ENCODE peak calls at places on chromosomes 13 and 19, in five cellular contexts. F is trophoblast cell, G is H9, T is H1, A is neuronal stem cell. O is an unnamed sample.

GRCh38 chr13:54607421-54607820 is 1578.8 kb downstream of the OLFM4 start:
- DNase-seq in F (no peak), G (no peak), T (no peak), A (no peak), O (no peak)

GRCh38 chr19:6773323-6773931 is 919 bp downstream of the VAV1 start:
- DNase-seq in F (no peak), G (peak; percentile 41), T (no peak), A (no peak), O (no peak)

GRCh38 chr19:54162241-54162805 is 2.8 kb upstream of the LENG1 start:
- DNase-seq in F (peak; percentile 86), G (peak; percentile 91), T (no peak), A (no peak), O (peak; percentile 62)

GRCh38 chr19:34999498-35000337 is at the start of gene GRAMD1A:
- DNase-seq in F (peak; percentile 84), G (peak; percentile 86), T (peak; percentile 69), A (peak; percentile 82), O (peak; percentile 90)

GRCh38 chr13:97544041-97544765 is 110.2 kb downstream of the RAP2A start:
- DNase-seq in F (peak; percentile 60), G (no peak), T (no peak), A (no peak), O (peak; percentile 75)

GRCh38 chr13:80361883-80362327 is 21.0 kb upstream of the SPRY2 start:
- DNase-seq in F (no peak), G (peak; percentile 36), T (no peak), A (peak; percentile 48), O (peak; percentile 6)

GRCh38 chr13:110869805-110870706 is 44.8 kb downstream of the ANKRD10 start:
- DNase-seq in F (peak; percentile 100), G (peak; percentile 74), T (no peak), A (no peak), O (peak; percentile 100)

GRCh38 chr19:11142528-11143171 is 12.9 kb downstream of the SPC24 start:
- DNase-seq in F (peak; percentile 73), G (peak; percentile 92), T (no peak), A (peak; percentile 57), O (peak; percentile 96)

GRCh38 chr19:35556846-35557538 is 6.5 kb downstream of the ATP4A start:
- DNase-seq in F (no peak), G (no peak), T (no peak), A (no peak), O (no peak)

GRCh38 chr13:80030491-80030890 is 310.4 kb downstream of the SPRY2 start:
- DNase-seq in F (no peak), G (no peak), T (peak; percentile 9), A (no peak), O (peak; percentile 12)

GRCh38 chr19:34430738-34431625 is 2.8 kb downstream of the UBA2 start:
- DNase-seq in F (peak; percentile 69), G (no peak), T (no peak), A (peak; percentile 20), O (peak; percentile 80)

GRCh38 chr13:80571346-80572307 is 230.7 kb upstream of the SPRY2 start:
- DNase-seq in F (no peak), G (no peak), T (no peak), A (no peak), O (peak; percentile 10)

GRCh38 chr19:13006431-13007281 is 11.4 kb downstream of the NFIX start:
- DNase-seq in F (no peak), G (no peak), T (no peak), A (no peak), O (no peak)

GRCh38 chr19:13004273-13004672 is 9.0 kb downstream of the NFIX start:
- DNase-seq in F (no peak), G (no peak), T (no peak), A (no peak), O (no peak)

GRCh38 chr19:13007292-13008045 is 12.2 kb downstream of the NFIX start:
- DNase-seq in F (no peak), G (no peak), T (no peak), A (no peak), O (no peak)

GRCh38 chr19:13005253-13005652 is 10.0 kb downstream of the NFIX start:
- DNase-seq in F (no peak), G (no peak), T (no peak), A (no peak), O (no peak)

GRCh38 chr19:13005861-13006370 is 10.6 kb downstream of the NFIX start:
- DNase-seq in F (no peak), G (no peak), T (no peak), A (no peak), O (no peak)
- H3K27ac ChIP-seq in F (no peak overlapping the region), G (no peak overlapping the region), T (no peak overlapping the region), A (no peak overlapping the region), O (no peak overlapping the region)

GRCh38 chr13:44843403-44843802 is 145.9 kb downstream of the NUFIP1 start:
- DNase-seq in F (no peak), G (no peak), T (no peak), A (no peak), O (peak; percentile 30)
- H2BK12ac ChIP-seq in F (no peak overlapping the region), G (no peak overlapping the region), T (no peak overlapping the region), A (no peak overlapping the region), O (peak overlapping the region; percentile 14)

DNA sequence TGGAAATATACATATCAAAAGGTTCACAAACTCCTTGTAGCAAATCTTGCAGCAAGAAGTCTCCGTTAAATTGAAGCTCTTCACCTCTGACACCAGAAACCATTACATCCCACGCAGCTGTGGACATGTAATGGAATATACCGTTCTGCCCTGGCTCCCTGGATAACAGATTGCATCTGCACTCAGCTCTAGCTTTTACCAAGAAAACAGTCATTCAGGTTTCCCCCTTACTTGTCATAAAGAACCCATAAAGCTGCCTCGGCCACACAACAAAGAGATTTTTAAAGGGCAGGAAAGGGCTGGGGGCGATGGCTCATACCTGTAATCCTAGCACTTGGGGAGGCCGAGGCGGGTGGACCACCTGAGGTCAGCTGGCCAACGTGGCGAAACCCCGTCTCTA is 127.6 kb upstream of the RFC3 start:
- DNase-seq in F (no peak), G (no peak), T (no peak), A (no peak), O (no peak)
- H4K8ac ChIP-seq in F (no peak overlapping the region), G (no peak overlapping the region), T (no peak overlapping the region), A (no peak overlapping the region), O (no peak overlapping the region)

DNA sequence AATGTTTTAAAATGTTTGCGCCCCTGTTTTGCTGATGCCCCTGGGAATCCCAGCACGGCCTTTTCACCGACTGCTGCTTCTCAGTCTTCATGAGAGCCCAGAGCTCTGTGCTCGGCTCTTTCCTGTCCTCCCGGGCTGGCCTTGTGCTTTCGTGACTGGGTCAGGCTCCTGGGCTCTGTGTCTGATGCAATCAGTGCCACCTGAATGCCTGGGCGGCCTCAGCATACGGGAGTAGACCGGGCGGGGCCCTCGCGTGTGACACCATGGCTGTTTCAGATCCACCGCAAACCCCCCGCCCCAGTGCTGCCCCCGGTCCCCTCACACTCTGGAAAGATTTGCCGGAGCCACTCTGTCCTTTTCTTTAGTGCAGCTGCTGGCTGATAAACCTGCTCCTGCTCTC is 21.4 kb downstream of the PABPC3 start:
- DNase-seq in F (peak; percentile 43), G (no peak), T (no peak), A (no peak), O (no peak)
- H3K27ac ChIP-seq in F (no peak overlapping the region), G (no peak overlapping the region), T (no peak overlapping the region), A (no peak overlapping the region), O (no peak overlapping the region)

GRCh38 chr19:9834302-9834725 is 804 bp upstream of the PIN1 start:
- DNase-seq in F (no peak), G (no peak), T (no peak), A (no peak), O (no peak)

GRCh38 chr19:9836021-9836420 is 903 bp downstream of the PIN1 start:
- DNase-seq in F (no peak), G (no peak), T (no peak), A (no peak), O (peak; percentile 44)

GRCh38 chr19:9838324-9838723 is 3.2 kb downstream of the PIN1 start:
- DNase-seq in F (no peak), G (no peak), T (no peak), A (no peak), O (no peak)

GRCh38 chr19:9834726-9835506 is at the start of gene PIN1:
- DNase-seq in F (peak; percentile 99), G (peak; percentile 99), T (peak; percentile 98), A (peak; percentile 100), O (peak; percentile 99)

GRCh38 chr19:9835507-9835949 is 410 bp downstream of the PIN1 start:
- DNase-seq in F (no peak), G (no peak), T (no peak), A (no peak), O (no peak)
- H2BK12ac ChIP-seq in F (no peak overlapping the region), G (no peak overlapping the region), T (no peak overlapping the region), A (no peak overlapping the region), O (no peak overlapping the region)

DNA sequence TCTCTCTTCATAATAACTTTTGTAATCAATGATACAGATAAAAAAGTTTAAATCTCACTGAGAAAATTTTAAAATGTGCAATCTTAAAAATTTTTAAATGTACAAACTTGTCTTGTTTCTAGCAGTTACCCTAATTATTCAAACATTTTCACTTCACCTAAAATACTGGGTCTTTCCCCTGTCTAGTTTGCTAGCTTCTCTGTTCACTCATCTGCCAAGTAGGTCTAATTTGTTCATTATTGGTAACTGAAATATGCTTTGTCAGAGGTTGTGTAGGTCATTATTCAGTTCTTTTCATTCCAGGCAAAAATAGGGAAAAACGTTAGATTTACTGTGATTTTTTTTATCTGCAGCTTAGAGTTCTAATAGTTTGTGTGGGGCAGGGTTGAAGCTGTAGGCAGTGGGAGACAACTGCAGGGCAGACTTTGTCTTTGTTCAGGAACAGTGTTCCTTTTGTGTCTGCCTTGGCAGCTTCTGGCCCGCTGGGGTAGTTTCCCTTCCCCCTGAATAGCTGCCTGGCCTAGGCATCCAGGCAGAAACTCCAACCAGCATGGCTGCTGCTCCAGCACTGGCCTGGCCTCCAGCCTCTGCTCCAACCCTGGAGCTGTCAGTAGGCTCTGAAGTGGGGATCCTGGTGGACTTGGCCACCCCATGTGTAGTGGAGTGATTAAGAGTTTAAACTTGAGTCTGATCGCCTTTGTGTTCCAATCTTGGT is 48.5 kb downstream of the WDFY2 start:
- DNase-seq in F (peak; percentile 31), G (peak; percentile 41), T (no peak), A (peak; percentile 54), O (no peak)
- H4K8ac ChIP-seq in F (peak overlapping the region; percentile 4), G (no peak overlapping the region), T (peak overlapping the region; percentile 35), A (no peak overlapping the region), O (peak overlapping the region; percentile 87)